ENCODE peak calls at places on chromosomes 13 and 19, in five cellular contexts. G, H, I, S and X are unnamed samples.
A peak's percentile ranks its signal among the peaks of the same experiment; 100 is the strongest.

GRCh38 chr13:98959775-98960325 is 18.0 kb downstream of the DOCK9 start:
- DNase-seq in G (no peak), H (no peak), I (no peak), S (no peak), X (no peak)

GRCh38 chr13:111865826-111866225 is 201.1 kb upstream of the SOX1 start:
- DNase-seq in G (no peak), H (peak; percentile 19), I (no peak), S (no peak), X (no peak)

GRCh38 chr13:53174550-53174949 is 145.9 kb downstream of the OLFM4 start:
- DNase-seq in G (no peak), H (no peak), I (no peak), S (no peak), X (no peak)

GRCh38 chr19:18439025-18439909 is 1.3 kb upstream of the ISYNA1 start:
- DNase-seq in G (peak; percentile 30), H (no peak), I (no peak), S (no peak), X (peak; percentile 72)

GRCh38 chr13:30142502-30143211 is 164.7 kb downstream of the KATNAL1 start:
- DNase-seq in G (no peak), H (no peak), I (peak; percentile 39), S (no peak), X (peak; percentile 6)

GRCh38 chr13:31131470-31131961 is 30.2 kb downstream of the HSPH1 start:
- DNase-seq in G (no peak), H (no peak), I (no peak), S (no peak), X (no peak)

GRCh38 chr13:99982021-99982740 is 597 bp downstream of the ZIC2 start:
- DNase-seq in G (peak; percentile 27), H (no peak), I (peak; percentile 51), S (no peak), X (no peak)

GRCh38 chr19:49168421-49168820 is 10.8 kb downstream of the TRPM4 start:
- DNase-seq in G (no peak), H (no peak), I (no peak), S (no peak), X (no peak)

GRCh38 chr13:21986602-21987001 is 315.7 kb downstream of the FGF9 start:
- DNase-seq in G (no peak), H (no peak), I (no peak), S (no peak), X (no peak)

GRCh38 chr13:46571189-46571901 is 18.4 kb downstream of the LRCH1 start:
- DNase-seq in G (no peak), H (no peak), I (peak; percentile 8), S (no peak), X (peak; percentile 39)

GRCh38 chr19:47057328-47057727 is 8.9 kb upstream of the TMEM160 start:
- DNase-seq in G (no peak), H (no peak), I (no peak), S (no peak), X (no peak)

GRCh38 chr19:39497850-39498261 is 891 bp upstream of the DLL3 start:
- DNase-seq in G (peak; percentile 78), H (peak; percentile 85), I (peak; percentile 69), S (no peak), X (peak; percentile 36)

GRCh38 chr13:90445179-90445578 is 902.3 kb upstream of the MIR17HG start:
- DNase-seq in G (no peak), H (no peak), I (peak; percentile 82), S (no peak), X (no peak)

GRCh38 chr19:18233224-18233825 is 7.1 kb upstream of the PDE4C start:
- DNase-seq in G (peak; percentile 91), H (peak; percentile 95), I (peak; percentile 50), S (no peak), X (peak; percentile 39)

GRCh38 chr13:46507978-46508377 is 45.0 kb upstream of the LRCH1 start:
- DNase-seq in G (no peak), H (no peak), I (no peak), S (no peak), X (no peak)

GRCh38 chr19:14848822-14849221 is at the start of gene OR7A10:
- DNase-seq in G (no peak), H (no peak), I (no peak), S (no peak), X (no peak)

GRCh38 chr13:20142927-20143480 is 17.8 kb downstream of the GJA3 start:
- DNase-seq in G (no peak), H (no peak), I (no peak), S (no peak), X (no peak)

GRCh38 chr13:24511019-24511823 is 1.4 kb downstream of the PARP4 start:
- DNase-seq in G (peak; percentile 30), H (no peak), I (peak; percentile 68), S (peak; percentile 63), X (peak; percentile 26)

GRCh38 chr13:31200636-31200970 is 828 bp downstream of the B3GLCT start:
- DNase-seq in G (peak; percentile 52), H (peak; percentile 59), I (peak; percentile 36), S (no peak), X (peak; percentile 24)

GRCh38 chr19:17711851-17712250 is 7.4 kb upstream of the MAP1S start:
- DNase-seq in G (no peak), H (no peak), I (no peak), S (no peak), X (no peak)

GRCh38 chr13:107450426-107450825 is 764.9 kb downstream of the LIG4 start:
- DNase-seq in G (no peak), H (no peak), I (no peak), S (no peak), X (no peak)

GRCh38 chr19:29666634-29667389 is 1.6 kb downstream of the PLEKHF1 start:
- DNase-seq in G (peak; percentile 32), H (peak; percentile 68), I (no peak), S (no peak), X (peak; percentile 55)

GRCh38 chr13:27170221-27170520 is 1.4 kb downstream of the USP12 start:
- DNase-seq in G (no peak), H (no peak), I (no peak), S (no peak), X (no peak)

GRCh38 chr19:16078311-16078758 is 2.0 kb downstream of the TPM4 start:
- DNase-seq in G (no peak), H (no peak), I (peak; percentile 56), S (no peak), X (no peak)

GRCh38 chr19:36093146-36093662 is 17.7 kb upstream of the OVOL3 start:
- DNase-seq in G (no peak), H (no peak), I (no peak), S (peak; percentile 19), X (no peak)

GRCh38 chr19:3781603-3782002 is 4.6 kb downstream of the MATK start:
- DNase-seq in G (no peak), H (no peak), I (no peak), S (no peak), X (no peak)

GRCh38 chr13:51906581-51906980 is 44.8 kb downstream of the CCDC70 start:
- DNase-seq in G (no peak), H (no peak), I (no peak), S (no peak), X (peak; percentile 18)

GRCh38 chr13:110445722-110446569 is 115.6 kb downstream of the RAB20 start:
- DNase-seq in G (no peak), H (no peak), I (no peak), S (no peak), X (no peak)

GRCh38 chr13:80093888-80094287 is 247.0 kb downstream of the SPRY2 start:
- DNase-seq in G (no peak), H (no peak), I (no peak), S (no peak), X (no peak)
- TF ChIP-seq KDM1A in G (no peak), H (no peak), I (no peak), S (no peak), X (no peak)

GRCh38 chr19:10500247-10500592 is 2.9 kb downstream of the KEAP1 start:
- DNase-seq in G (no peak), H (no peak), I (no peak), S (no peak), X (no peak)

GRCh38 chr19:10505583-10506229 is 2.5 kb upstream of the KEAP1 start:
- DNase-seq in G (peak; percentile 74), H (peak; percentile 95), I (peak; percentile 77), S (no peak), X (peak; percentile 60)

GRCh38 chr19:10501971-10502523 is 1.1 kb downstream of the KEAP1 start:
- DNase-seq in G (peak; percentile 42), H (peak; percentile 71), I (peak; percentile 80), S (no peak), X (peak; percentile 33)

GRCh38 chr19:10502524-10503001 is 593 bp downstream of the KEAP1 start:
- DNase-seq in G (peak; percentile 97), H (peak; percentile 92), I (peak; percentile 87), S (peak; percentile 61), X (peak; percentile 83)

DNA sequence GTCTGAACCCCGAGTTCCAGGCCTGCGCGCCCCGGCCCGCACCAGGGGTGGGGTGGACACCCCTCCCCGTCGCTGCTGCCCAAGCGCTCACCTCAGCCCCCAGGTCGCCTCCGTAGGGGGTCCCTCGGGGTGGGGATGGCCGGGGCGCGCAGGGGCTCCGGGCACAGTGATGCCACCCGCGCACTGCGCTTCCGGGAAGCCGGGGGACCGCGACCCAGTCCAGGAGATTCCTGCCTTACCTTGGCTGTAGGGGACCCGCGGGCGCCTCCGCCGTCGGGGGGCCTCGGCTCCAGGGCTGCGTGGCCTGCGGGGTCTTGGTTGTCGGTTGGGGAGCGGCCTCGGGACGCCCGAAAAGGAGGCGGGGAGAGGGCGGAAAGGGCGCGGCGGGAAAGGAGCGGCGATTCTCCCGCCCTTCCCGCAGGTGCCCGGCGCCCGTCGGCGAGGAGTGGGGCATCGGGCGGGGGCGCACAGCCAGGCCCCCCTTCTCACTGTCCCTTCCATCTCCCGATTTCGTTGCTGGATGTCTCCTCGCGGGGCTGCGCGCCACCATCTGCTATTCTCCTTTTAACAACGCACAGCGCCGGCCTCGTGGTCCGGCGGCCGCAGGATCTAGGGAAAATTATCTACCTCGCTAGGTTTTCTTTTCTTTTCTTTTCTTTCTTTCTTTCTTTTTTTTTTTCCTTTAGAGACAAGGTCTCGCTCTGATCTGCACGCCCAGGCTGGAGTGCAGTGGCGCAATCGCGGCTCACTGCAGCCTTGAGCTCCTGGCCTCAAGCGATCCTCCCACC is at the start of gene KEAP1:
- DNase-seq in G (peak; percentile 73), H (peak; percentile 82), I (peak; percentile 53), S (no peak), X (peak; percentile 18)
- TF ChIP-seq KDM1A in G (no peak), H (no peak), I (no peak), S (no peak), X (peak; percentile 61)

DNA sequence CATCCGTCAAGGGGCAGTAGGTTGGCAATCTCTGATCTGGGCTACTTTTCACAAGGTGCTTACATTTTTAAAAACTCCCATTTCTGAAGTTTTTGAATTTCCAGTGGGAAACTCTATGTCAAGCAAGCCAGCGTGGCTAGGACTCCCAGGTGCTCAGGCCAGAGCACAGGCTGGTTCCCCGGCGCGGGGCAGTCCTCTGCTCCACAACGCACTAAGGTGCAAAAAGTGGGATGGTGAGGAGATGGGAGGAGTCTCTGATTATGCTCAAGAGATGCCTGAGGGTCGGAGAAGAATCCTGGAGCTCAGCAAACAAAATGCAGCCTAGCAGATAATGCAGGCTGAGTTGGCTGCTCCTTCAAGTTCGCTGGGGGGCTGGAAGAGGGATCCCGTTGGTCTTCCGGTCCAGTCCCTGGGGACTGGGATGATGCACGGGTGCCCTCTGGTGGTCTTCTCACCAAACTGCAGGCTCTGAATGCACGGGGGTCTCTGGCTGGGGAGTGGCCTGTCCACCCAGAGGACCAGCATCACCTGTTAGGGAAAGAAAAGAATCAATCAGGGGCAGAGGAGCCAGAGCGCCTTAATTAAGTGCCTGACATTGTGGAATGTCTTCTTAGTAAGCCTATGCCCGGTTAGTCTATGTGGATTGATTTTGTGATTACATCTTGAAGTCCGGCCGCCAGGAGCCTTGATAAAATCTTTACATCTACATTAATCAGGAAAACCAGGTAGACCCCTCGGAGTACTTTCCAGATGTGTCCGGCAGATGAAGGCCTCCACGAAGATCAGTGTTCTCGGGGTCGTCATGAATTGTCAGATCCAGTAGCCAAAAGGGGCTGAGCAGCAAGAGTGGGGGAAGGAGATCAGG is 244.4 kb upstream of the MAB21L1 start:
- DNase-seq in G (peak; percentile 61), H (peak; percentile 93), I (peak; percentile 39), S (no peak), X (peak; percentile 31)
- TF ChIP-seq KDM1A in G (no peak), H (no peak), I (no peak), S (no peak), X (no peak)

GRCh38 chr13:114043421-114044053 is 69.7 kb upstream of the C13orf46 start:
- DNase-seq in G (no peak), H (no peak), I (peak; percentile 91), S (no peak), X (peak; percentile 52)
- TF ChIP-seq KDM1A in G (no peak), H (no peak), I (no peak), S (no peak), X (no peak)